ENCODE peak calls at places on chromosomes 12 and 14, in ten cellular contexts. T is NB4, F is fibroblast of mammary gland, L is heart right ventricle, W is AG10803, O is endothelial cell of umbilical vein, Q is vagina, R is lower leg skin, G is transverse colon, E is H7. U is an unnamed sample.

GRCh38 chr14:29810657-29811056 is 117.0 kb downstream of the PRKD1 start:
- DNase-seq in T (no peak), F (peak), L (no peak), W (peak), O (peak), Q (no peak), R (no peak), G (no peak), E (no peak), U (no peak)

GRCh38 chr12:89252284-89252683 is 100.0 kb downstream of the DUSP6 start:
- DNase-seq in T (no peak), F (peak), L (no peak), W (peak), O (no peak), Q (no peak), R (no peak), G (no peak), E (no peak), U (no peak)

GRCh38 chr14:23864252-23864651 is 89.3 kb upstream of the DHRS4 start:
- DNase-seq in T (peak), F (no peak), L (no peak), W (no peak), O (no peak), Q (no peak), R (no peak), G (no peak), E (no peak), U (no peak)

GRCh38 chr14:96574633-96575191 is 72.5 kb downstream of the PAPOLA start:
- DNase-seq in T (no peak), F (peak), L (no peak), W (peak), O (no peak), Q (no peak), R (no peak), G (no peak), E (no peak), U (no peak)

GRCh38 chr12:53505086-53505485 is 2.2 kb downstream of the NPFF start:
- DNase-seq in T (no peak), F (peak), L (no peak), W (peak), O (no peak), Q (no peak), R (no peak), G (no peak), E (no peak), U (no peak)

GRCh38 chr12:64633940-64634337 is 23.6 kb downstream of the RASSF3 start:
- DNase-seq in T (peak), F (peak), L (peak), W (peak), O (peak), Q (no peak), R (no peak), G (peak), E (no peak), U (peak)

GRCh38 chr12:131378176-131378842 is 332.6 kb upstream of the SFSWAP start:
- DNase-seq in T (no peak), F (no peak), L (no peak), W (no peak), O (no peak), Q (no peak), R (no peak), G (no peak), E (peak), U (peak)

GRCh38 chr12:60172266-60172665 is 576.4 kb downstream of the SLC16A7 start:
- DNase-seq in T (no peak), F (peak), L (no peak), W (peak), O (peak), Q (no peak), R (no peak), G (no peak), E (no peak), U (no peak)

GRCh38 chr12:11762723-11763326 is 113.4 kb downstream of the ETV6 start:
- DNase-seq in T (no peak), F (no peak), L (no peak), W (peak), O (no peak), Q (no peak), R (no peak), G (no peak), E (no peak), U (no peak)

GRCh38 chr12:29796823-29797263 is 13.1 kb upstream of the TMTC1 start:
- DNase-seq in T (no peak), F (peak), L (no peak), W (peak), O (peak), Q (no peak), R (peak), G (peak), E (no peak), U (no peak)

GRCh38 chr12:59396519-59396918 is 199.3 kb upstream of the SLC16A7 start:
- DNase-seq in T (no peak), F (no peak), L (no peak), W (no peak), O (no peak), Q (no peak), R (no peak), G (peak), E (no peak), U (no peak)

DNA sequence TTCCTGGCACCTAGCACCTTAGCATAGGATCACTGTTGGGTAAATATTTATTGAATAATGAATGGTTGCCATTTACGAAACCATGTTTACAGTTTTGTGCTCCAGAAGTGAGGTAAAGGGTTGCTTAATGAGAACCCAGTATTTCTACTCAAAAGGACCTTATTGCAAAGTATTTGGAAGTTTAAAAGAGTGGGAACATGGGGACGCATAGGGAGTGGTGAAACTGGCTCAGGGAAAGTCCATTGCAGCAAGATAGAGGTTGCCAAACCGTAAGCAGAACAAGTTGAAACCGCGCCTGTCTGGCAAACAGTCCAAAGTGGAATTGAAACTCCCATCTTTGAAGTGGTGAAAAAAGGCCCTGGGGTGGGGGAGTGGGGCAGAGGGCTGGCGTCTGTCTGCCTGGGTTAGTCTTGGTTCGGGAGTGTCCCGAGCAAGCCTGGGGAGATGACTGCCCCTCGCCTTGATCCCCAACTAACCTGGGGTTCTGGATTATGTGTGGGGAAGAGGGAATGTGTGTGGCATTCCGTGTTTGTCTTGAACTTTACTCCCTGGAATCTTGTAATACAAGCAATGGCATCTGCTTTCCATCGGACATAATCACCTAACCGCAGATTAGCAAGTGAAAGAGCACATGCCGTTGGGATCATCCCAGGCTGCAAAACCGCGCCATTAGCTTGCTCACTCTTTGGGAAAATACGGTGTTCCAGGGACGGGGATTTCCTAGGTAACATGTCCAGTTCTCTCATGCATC is 7.2 kb downstream of the ALDH2 start:
- DNase-seq in T (peak), F (peak), L (peak), W (peak), O (no peak), Q (no peak), R (peak), G (peak), E (no peak), U (peak)
- H3K4me3 ChIP-seq in T (no peak), F (peak), L (no peak), W (peak), O (no peak), Q (peak), R (no peak), G (peak), E (no peak), U (peak)

GRCh38 chr12:46107591-46107990 is 117.2 kb upstream of the SCAF11 start:
- DNase-seq in T (no peak), F (no peak), L (no peak), W (no peak), O (no peak), Q (no peak), R (no peak), G (no peak), E (no peak), U (no peak)
- H3K4me3 ChIP-seq in T (no peak), F (no peak), L (no peak), W (no peak), O (no peak), Q (no peak), R (no peak), G (no peak), E (no peak), U (no peak)

DNA sequence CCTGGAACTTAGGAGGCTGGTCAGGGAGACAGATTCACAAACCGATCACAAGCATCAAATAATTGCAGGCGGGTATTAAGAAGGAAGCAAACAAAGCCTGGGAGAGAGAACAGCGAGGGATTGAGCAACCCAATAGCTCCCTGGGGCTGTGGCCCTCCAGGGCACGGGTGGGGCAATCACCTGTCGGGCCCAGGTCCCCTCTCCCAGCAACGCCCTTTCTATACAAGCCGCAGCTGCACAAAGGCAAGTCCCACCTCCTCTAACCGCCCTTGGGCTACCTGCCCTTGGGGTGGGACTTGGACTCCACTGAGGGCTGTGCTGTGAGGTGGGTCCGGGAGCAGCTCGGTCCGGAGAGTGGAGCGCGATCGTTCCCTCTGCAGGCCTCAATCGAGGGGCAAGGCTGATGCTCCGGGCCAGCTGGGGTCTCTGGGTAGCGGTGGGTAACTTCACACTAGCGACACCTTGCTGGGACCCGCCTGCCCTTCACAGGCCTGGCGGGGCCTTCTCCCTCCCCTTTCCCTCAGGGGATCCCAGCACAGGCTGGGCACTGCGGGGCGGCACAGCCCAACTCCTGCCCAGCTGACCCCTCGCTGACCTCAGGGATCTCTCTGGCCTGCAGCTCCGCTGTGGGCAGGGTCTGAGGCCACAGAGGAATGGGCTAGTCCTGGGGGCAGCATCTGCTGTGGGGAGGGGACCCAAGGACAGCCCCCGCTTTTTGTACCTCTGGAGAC is 8.0 kb downstream of the PHB2 start:
- DNase-seq in T (no peak), F (no peak), L (no peak), W (no peak), O (no peak), Q (no peak), R (no peak), G (peak), E (peak), U (peak)
- H3K4me3 ChIP-seq in T (no peak), F (no peak), L (no peak), W (no peak), O (no peak), Q (peak), R (no peak), G (peak), E (peak), U (peak)

DNA sequence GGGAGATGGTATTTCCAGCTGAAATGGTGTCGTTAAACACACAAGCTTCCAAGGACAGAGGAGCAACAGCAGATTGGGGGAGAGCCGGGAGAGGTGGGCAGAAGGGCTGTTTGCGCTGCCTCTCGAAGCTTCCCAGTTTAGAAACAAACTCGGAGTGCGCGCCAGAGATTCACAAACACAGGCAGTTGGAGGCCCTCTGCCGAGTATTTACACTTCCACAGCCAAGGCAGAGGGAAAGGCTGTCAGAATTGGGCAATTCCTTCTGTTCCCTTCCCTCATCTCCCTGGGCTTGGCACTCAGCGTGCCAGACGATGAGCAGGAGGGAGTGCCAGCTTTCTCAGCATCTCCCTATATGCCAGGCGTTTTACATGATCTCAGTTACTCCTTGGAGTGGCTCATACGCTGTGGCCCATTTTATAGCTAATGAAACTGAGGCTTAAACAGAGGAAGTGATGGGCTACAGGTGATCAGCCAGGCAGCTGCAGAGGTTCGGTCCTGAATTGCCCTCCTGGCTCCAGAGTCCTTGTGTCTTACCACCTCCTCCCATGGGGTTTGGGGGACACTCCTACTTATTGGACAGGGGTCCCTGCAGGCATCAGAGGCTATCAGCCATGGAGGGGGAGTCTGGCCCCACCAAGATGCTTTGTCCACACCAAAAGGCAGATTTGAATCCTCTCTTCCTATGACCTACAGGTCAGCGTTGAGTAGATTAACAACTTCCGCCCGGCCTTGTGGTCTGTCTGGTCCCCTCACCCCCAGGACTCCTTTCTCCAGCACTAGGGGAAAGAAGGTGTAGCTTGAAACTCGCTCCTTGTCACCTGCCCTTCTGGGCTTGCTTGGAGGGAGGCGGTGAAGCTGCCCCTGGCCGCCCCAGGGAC is 3.1 kb downstream of the FAM222A start:
- DNase-seq in T (no peak), F (no peak), L (peak), W (peak), O (no peak), Q (no peak), R (peak), G (peak), E (no peak), U (no peak)
- H3K4me3 ChIP-seq in T (no peak), F (no peak), L (no peak), W (no peak), O (no peak), Q (no peak), R (no peak), G (no peak), E (no peak), U (no peak)

GRCh38 chr12:79897617-79898016 is 37.3 kb downstream of the PPP1R12A start:
- DNase-seq in T (no peak), F (peak), L (no peak), W (peak), O (no peak), Q (no peak), R (no peak), G (no peak), E (peak), U (no peak)

GRCh38 chr12:79891506-79892162 is 43.3 kb downstream of the PPP1R12A start:
- DNase-seq in T (no peak), F (peak), L (no peak), W (no peak), O (no peak), Q (no peak), R (no peak), G (no peak), E (no peak), U (no peak)

GRCh38 chr12:79895804-79896203 is 39.1 kb downstream of the PPP1R12A start:
- DNase-seq in T (no peak), F (no peak), L (no peak), W (no peak), O (no peak), Q (no peak), R (no peak), G (no peak), E (no peak), U (no peak)

GRCh38 chr12:79900199-79900598 is 34.7 kb downstream of the PPP1R12A start:
- DNase-seq in T (no peak), F (no peak), L (no peak), W (no peak), O (no peak), Q (no peak), R (no peak), G (no peak), E (no peak), U (no peak)

DNA sequence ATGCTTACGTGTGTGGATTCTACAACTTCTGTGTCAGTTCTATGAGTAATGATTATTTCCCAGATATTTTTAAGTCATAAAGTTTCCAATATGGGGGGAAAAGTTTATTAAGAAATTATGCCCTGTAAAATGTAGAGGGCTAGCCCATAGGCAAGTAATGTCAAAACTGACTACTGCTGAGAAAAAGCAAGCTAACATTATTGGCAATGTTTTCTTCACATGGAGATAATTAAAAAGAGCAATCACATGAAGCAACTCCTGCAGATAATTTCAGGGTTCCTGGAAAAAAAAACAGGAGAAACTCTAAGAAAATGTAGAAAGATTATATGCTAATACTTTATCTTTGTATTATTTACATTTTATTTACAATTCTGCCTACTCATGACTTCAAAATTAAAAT is 39.9 kb downstream of the PPP1R12A start:
- DNase-seq in T (no peak), F (peak), L (no peak), W (peak), O (no peak), Q (no peak), R (no peak), G (no peak), E (no peak), U (no peak)
- H3K4me3 ChIP-seq in T (no peak), F (no peak), L (no peak), W (no peak), O (no peak), Q (no peak), R (no peak), G (no peak), E (no peak), U (no peak)

GRCh38 chr14:68932686-68933085 is 46.4 kb downstream of the ACTN1 start:
- DNase-seq in T (no peak), F (no peak), L (no peak), W (no peak), O (no peak), Q (no peak), R (no peak), G (no peak), E (no peak), U (no peak)

GRCh38 chr14:68931063-68931462 is 48.0 kb downstream of the ACTN1 start:
- DNase-seq in T (no peak), F (no peak), L (no peak), W (no peak), O (no peak), Q (no peak), R (no peak), G (no peak), E (no peak), U (no peak)

GRCh38 chr14:68932219-68932618 is 46.9 kb downstream of the ACTN1 start:
- DNase-seq in T (no peak), F (peak), L (no peak), W (no peak), O (no peak), Q (no peak), R (no peak), G (no peak), E (no peak), U (no peak)

GRCh38 chr14:68929623-68930307 is 49.3 kb downstream of the ACTN1 start:
- DNase-seq in T (no peak), F (no peak), L (no peak), W (no peak), O (no peak), Q (no peak), R (no peak), G (no peak), E (no peak), U (no peak)

DNA sequence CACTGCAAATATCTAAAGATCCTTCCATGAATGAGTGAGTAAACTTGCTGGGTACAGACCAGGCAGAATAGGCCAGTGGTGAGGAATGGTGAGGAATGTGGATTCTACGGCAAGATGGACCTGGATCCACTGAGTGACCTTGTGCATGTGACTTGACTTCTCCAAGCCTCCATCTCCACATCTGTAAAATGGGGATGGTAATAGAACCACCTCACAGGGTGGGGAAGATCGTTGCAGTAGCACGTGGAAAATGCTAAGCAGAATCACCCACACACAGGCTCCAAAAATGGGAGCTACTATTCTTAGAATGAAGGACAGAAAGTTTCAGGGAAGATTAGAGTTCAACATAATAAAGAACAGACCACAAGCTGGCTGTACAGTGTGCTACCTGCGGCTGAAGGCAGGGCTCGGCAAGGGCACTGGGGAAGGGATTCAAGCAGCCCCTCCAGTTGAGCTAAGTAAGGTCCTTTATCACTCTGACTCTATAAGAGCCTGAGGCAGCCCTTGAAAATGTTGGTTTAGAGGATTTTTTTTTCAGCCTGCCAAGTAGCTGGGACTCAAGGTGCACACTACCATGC is 47.5 kb downstream of the ACTN1 start:
- DNase-seq in T (no peak), F (no peak), L (no peak), W (no peak), O (no peak), Q (no peak), R (no peak), G (no peak), E (no peak), U (no peak)
- H3K4me3 ChIP-seq in T (no peak), F (no peak), L (no peak), W (no peak), O (no peak), Q (no peak), R (no peak), G (no peak), E (no peak), U (no peak)

U was measured in upper lobe of right lung.